ENCODE peak calls at places on chromosomes 12 and 14, in seven cellular contexts. One of them, this sample, is unnamed.

GRCh38 chr12:12349711-12350665 is at the start of gene MANSC1:
- DNase-seq in HepG2: peak; percentile 24
- DNase-seq in K562: peak; percentile 58
- DNase-seq in H1: no peak
- DNase-seq in WTC11: peak; percentile 71
- DNase-seq in GM12878: no peak
- DNase-seq in HCT116: no peak
- DNase-seq in this sample: peak; percentile 61

GRCh38 chr12:6966351-6966750 is 4.1 kb downstream of the PHB2 start:
- DNase-seq in H1: no peak
- DNase-seq in K562: no peak
- DNase-seq in HepG2: no peak
- DNase-seq in WTC11: no peak
- DNase-seq in GM12878: no peak
- DNase-seq in HCT116: no peak
- DNase-seq in this sample: no peak

GRCh38 chr14:101878222-101879211 is 85.9 kb upstream of the DYNC1H1 start:
- DNase-seq in HepG2: no peak
- DNase-seq in K562: no peak
- DNase-seq in GM12878: no peak
- DNase-seq in HCT116: no peak
- DNase-seq in H1: no peak
- DNase-seq in WTC11: no peak
- DNase-seq in this sample: no peak

GRCh38 chr12:80622271-80622670 is 85.2 kb upstream of the MYF6 start:
- DNase-seq in WTC11: no peak
- DNase-seq in K562: no peak
- DNase-seq in GM12878: no peak
- DNase-seq in HCT116: no peak
- DNase-seq in H1: no peak
- DNase-seq in HepG2: no peak
- DNase-seq in this sample: no peak

GRCh38 chr14:66490143-66491111 is 4.3 kb downstream of the CCDC196 start:
- DNase-seq in HepG2: peak; percentile 54
- DNase-seq in GM12878: no peak
- DNase-seq in H1: no peak
- DNase-seq in K562: no peak
- DNase-seq in WTC11: no peak
- DNase-seq in HCT116: no peak
- DNase-seq in this sample: no peak

GRCh38 chr12:130961921-130962326 is 8.2 kb downstream of the ADGRD1 start:
- DNase-seq in HCT116: no peak
- DNase-seq in H1: no peak
- DNase-seq in WTC11: no peak
- DNase-seq in GM12878: no peak
- DNase-seq in HepG2: no peak
- DNase-seq in K562: no peak
- DNase-seq in this sample: no peak

GRCh38 chr14:80621701-80622100 is 319.8 kb downstream of the CEP128 start:
- DNase-seq in K562: no peak
- DNase-seq in HCT116: peak; percentile 16
- DNase-seq in H1: no peak
- DNase-seq in WTC11: no peak
- DNase-seq in HepG2: peak; percentile 5
- DNase-seq in GM12878: no peak
- DNase-seq in this sample: no peak

GRCh38 chr12:106724934-106725333 is 49.5 kb upstream of the RIC8B start:
- DNase-seq in H1: no peak
- DNase-seq in K562: no peak
- DNase-seq in WTC11: no peak
- DNase-seq in HepG2: no peak
- DNase-seq in HCT116: no peak
- DNase-seq in GM12878: no peak
- DNase-seq in this sample: peak; percentile 30

GRCh38 chr14:105397350-105397931 is 897 bp upstream of the TEX22 start:
- DNase-seq in HCT116: no peak
- DNase-seq in K562: no peak
- DNase-seq in HepG2: no peak
- DNase-seq in H1: no peak
- DNase-seq in WTC11: no peak
- DNase-seq in GM12878: no peak
- DNase-seq in this sample: no peak

GRCh38 chr12:82757059-82757458 is 70.4 kb downstream of the TMTC2 start:
- DNase-seq in WTC11: no peak
- DNase-seq in H1: no peak
- DNase-seq in HCT116: no peak
- DNase-seq in GM12878: no peak
- DNase-seq in HepG2: no peak
- DNase-seq in K562: no peak
- DNase-seq in this sample: no peak

GRCh38 chr12:124254126-124254525 is 40.8 kb upstream of the RFLNA start:
- DNase-seq in WTC11: no peak
- DNase-seq in HepG2: no peak
- DNase-seq in H1: no peak
- DNase-seq in K562: no peak
- DNase-seq in HCT116: no peak
- DNase-seq in GM12878: no peak
- DNase-seq in this sample: no peak

GRCh38 chr12:55365086-55365485 is 2.3 kb downstream of the OR6C75 start:
- DNase-seq in GM12878: no peak
- DNase-seq in K562: no peak
- DNase-seq in WTC11: no peak
- DNase-seq in HepG2: no peak
- DNase-seq in H1: no peak
- DNase-seq in HCT116: no peak
- DNase-seq in this sample: no peak

GRCh38 chr12:28023156-28023887 is 50.8 kb upstream of the PTHLH start:
- DNase-seq in GM12878: no peak
- DNase-seq in H1: no peak
- DNase-seq in HCT116: peak; percentile 53
- DNase-seq in HepG2: peak; percentile 20
- DNase-seq in WTC11: no peak
- DNase-seq in K562: no peak
- DNase-seq in this sample: no peak

GRCh38 chr12:88310069-88310468 is 168.0 kb downstream of the TMTC3 start:
- DNase-seq in H1: no peak
- DNase-seq in WTC11: no peak
- DNase-seq in HCT116: no peak
- DNase-seq in GM12878: no peak
- DNase-seq in HepG2: no peak
- DNase-seq in K562: no peak
- DNase-seq in this sample: no peak

GRCh38 chr14:51884086-51884927 is 23.9 kb downstream of the GNG2 start:
- DNase-seq in K562: no peak
- DNase-seq in GM12878: no peak
- DNase-seq in HCT116: no peak
- DNase-seq in H1: no peak
- DNase-seq in HepG2: no peak
- DNase-seq in WTC11: no peak
- DNase-seq in this sample: no peak
- TF ChIP-seq SP1 in K562: no peak
- TF ChIP-seq SP1 in GM12878: no peak
- TF ChIP-seq SP1 in HCT116: no peak
- TF ChIP-seq SP1 in H1: no peak
- TF ChIP-seq SP1 in HepG2: no peak
- TF ChIP-seq SP1 in WTC11: no peak
- TF ChIP-seq SP1 in this sample: no peak

GRCh38 chr12:116206828-116207227 is 70.7 kb downstream of the MED13L start:
- DNase-seq in K562: no peak
- DNase-seq in GM12878: no peak
- DNase-seq in WTC11: no peak
- DNase-seq in HCT116: no peak
- DNase-seq in HepG2: no peak
- DNase-seq in H1: no peak
- DNase-seq in this sample: no peak
- TF ChIP-seq SP1 in K562: no peak
- TF ChIP-seq SP1 in GM12878: no peak
- TF ChIP-seq SP1 in WTC11: no peak
- TF ChIP-seq SP1 in HCT116: no peak
- TF ChIP-seq SP1 in HepG2: no peak
- TF ChIP-seq SP1 in H1: no peak
- TF ChIP-seq SP1 in this sample: no peak

GRCh38 chr14:98959410-98959809 is 312.6 kb downstream of the BCL11B start:
- DNase-seq in K562: no peak
- DNase-seq in H1: no peak
- DNase-seq in HCT116: no peak
- DNase-seq in WTC11: no peak
- DNase-seq in HepG2: no peak
- DNase-seq in GM12878: no peak
- DNase-seq in this sample: no peak

GRCh38 chr14:98962118-98962517 is 309.9 kb downstream of the BCL11B start:
- DNase-seq in H1: no peak
- DNase-seq in GM12878: no peak
- DNase-seq in K562: no peak
- DNase-seq in HepG2: no peak
- DNase-seq in HCT116: no peak
- DNase-seq in WTC11: no peak
- DNase-seq in this sample: no peak

GRCh38 chr14:98959958-98960616 is 311.9 kb downstream of the BCL11B start:
- DNase-seq in K562: no peak
- DNase-seq in WTC11: no peak
- DNase-seq in HCT116: no peak
- DNase-seq in GM12878: no peak
- DNase-seq in HepG2: no peak
- DNase-seq in H1: no peak
- DNase-seq in this sample: no peak

GRCh38 chr14:98960617-98961013 is 311.4 kb downstream of the BCL11B start:
- DNase-seq in WTC11: no peak
- DNase-seq in HepG2: no peak
- DNase-seq in H1: no peak
- DNase-seq in GM12878: no peak
- DNase-seq in K562: no peak
- DNase-seq in HCT116: no peak
- DNase-seq in this sample: no peak

DNA sequence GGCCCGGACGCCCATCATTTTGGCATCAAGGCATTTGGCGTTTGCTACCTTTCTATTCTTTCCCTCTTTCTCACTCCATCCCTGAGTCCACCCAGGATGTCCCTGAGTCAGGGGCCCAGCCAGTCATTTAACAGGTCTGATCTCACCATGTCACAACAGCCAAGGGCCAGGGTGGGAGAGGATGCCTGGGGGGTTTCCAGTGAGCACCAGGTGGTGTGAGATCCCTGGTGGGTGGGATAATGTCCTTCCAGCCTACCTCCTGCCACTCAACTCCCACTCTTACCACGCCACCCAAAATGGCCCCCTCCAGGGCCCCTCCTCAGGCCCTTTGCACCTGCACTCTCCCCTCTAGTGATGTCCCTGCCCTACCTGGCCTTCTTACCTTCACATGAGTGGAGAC is 310.8 kb downstream of the BCL11B start:
- DNase-seq in HCT116: no peak
- DNase-seq in H1: no peak
- DNase-seq in HepG2: no peak
- DNase-seq in GM12878: no peak
- DNase-seq in K562: no peak
- DNase-seq in WTC11: no peak
- DNase-seq in this sample: no peak
- TF ChIP-seq SP1 in HCT116: no peak
- TF ChIP-seq SP1 in H1: no peak
- TF ChIP-seq SP1 in HepG2: no peak
- TF ChIP-seq SP1 in GM12878: no peak
- TF ChIP-seq SP1 in K562: no peak
- TF ChIP-seq SP1 in WTC11: no peak
- TF ChIP-seq SP1 in this sample: no peak

GRCh38 chr12:45214739-45215418 is 1.0 kb upstream of the ANO6 start:
- DNase-seq in HepG2: no peak
- DNase-seq in GM12878: no peak
- DNase-seq in H1: no peak
- DNase-seq in HCT116: no peak
- DNase-seq in K562: no peak
- DNase-seq in WTC11: no peak
- DNase-seq in this sample: no peak
- TF ChIP-seq SP1 in HepG2: no peak
- TF ChIP-seq SP1 in GM12878: no peak
- TF ChIP-seq SP1 in H1: no peak
- TF ChIP-seq SP1 in HCT116: no peak
- TF ChIP-seq SP1 in K562: no peak
- TF ChIP-seq SP1 in WTC11: no peak
- TF ChIP-seq SP1 in this sample: no peak

This sample was measured in HEK293T.